ENCODE peak calls at places on chromosomes 11 and 22, in ten cellular contexts. S is NCI-H2081; I is stimulated activated CD4-positive, alpha-beta T cell treated with anti-CD3 and anti-CD28 coated beads, Interleukin-12 subunit alpha, Interleukin-12 subunit beta, amount 100 ng/mL, for 4 hours; F is brain microvascular endothelial cell; W is heart right ventricle; G is fibroblast of lung; N is cardiac muscle cell; P is HTR-8/SVneo; M is T-helper 1 cell; L is endothelial cell. O is an unnamed sample.
A peak's percentile ranks its signal among the peaks of the same experiment; 100 is the strongest.

GRCh38 chr11:111193924-111194490 is 51.5 kb upstream of the POU2AF2 start:
- DNase-seq in S (no peak), I (no peak), F (no peak), W (no peak), G (no peak), N (no peak), P (no peak), M (no peak), L (no peak), O (no peak)

GRCh38 chr22:37155971-37156370 is 6.3 kb upstream of the IL2RB start:
- DNase-seq in S (no peak), I (no peak), F (no peak), W (no peak), G (no peak), N (no peak), P (no peak), M (no peak), L (no peak), O (no peak)

GRCh38 chr22:45612940-45613339 is 58.7 kb upstream of the ATXN10 start:
- DNase-seq in S (no peak), I (no peak), F (peak; percentile 25), W (no peak), G (no peak), N (no peak), P (no peak), M (no peak), L (no peak), O (no peak)

GRCh38 chr11:33257897-33258630 is 883 bp downstream of the HIPK3 start:
- DNase-seq in S (peak; percentile 65), I (peak; percentile 65), F (peak; percentile 69), W (peak; percentile 92), G (peak; percentile 94), N (peak; percentile 85), P (peak; percentile 69), M (peak; percentile 82), L (peak; percentile 79), O (peak; percentile 68)

GRCh38 chr11:1629326-1630185 is at the start of gene KRTAP5-5:
- DNase-seq in S (no peak), I (no peak), F (no peak), W (no peak), G (no peak), N (no peak), P (no peak), M (no peak), L (no peak), O (no peak)

GRCh38 chr11:68753300-68753699 is 2.0 kb upstream of the TESMIN start:
- DNase-seq in S (no peak), I (no peak), F (no peak), W (no peak), G (no peak), N (no peak), P (no peak), M (no peak), L (no peak), O (no peak)

GRCh38 chr22:46071451-46072029 is 78.8 kb upstream of the PPARA start:
- DNase-seq in S (peak; percentile 92), I (peak; percentile 71), F (peak; percentile 80), W (peak; percentile 94), G (peak; percentile 96), N (peak; percentile 66), P (peak; percentile 67), M (peak; percentile 27), L (no peak), O (peak; percentile 58)

GRCh38 chr11:33529461-33529860 is 171.2 kb downstream of the C11orf91 start:
- DNase-seq in S (no peak), I (no peak), F (no peak), W (no peak), G (no peak), N (no peak), P (no peak), M (no peak), L (no peak), O (no peak)

GRCh38 chr11:10709299-10710086 is 15.9 kb upstream of the IRAG1 start:
- DNase-seq in S (no peak), I (no peak), F (no peak), W (no peak), G (no peak), N (no peak), P (no peak), M (no peak), L (no peak), O (no peak)

GRCh38 chr11:38460901-38461300 is 1862.9 kb upstream of the RAG2 start:
- DNase-seq in S (no peak), I (no peak), F (peak; percentile 92), W (no peak), G (peak; percentile 96), N (no peak), P (peak; percentile 45), M (no peak), L (no peak), O (no peak)

GRCh38 chr22:28375761-28376534 is 303.7 kb downstream of the TTC28 start:
- DNase-seq in S (no peak), I (no peak), F (no peak), W (no peak), G (peak; percentile 50), N (no peak), P (no peak), M (no peak), L (no peak), O (no peak)

GRCh38 chr11:117554601-117555333 is 227.1 kb downstream of the CEP164 start:
- DNase-seq in S (no peak), I (no peak), F (no peak), W (no peak), G (no peak), N (no peak), P (no peak), M (no peak), L (no peak), O (no peak)

GRCh38 chr11:67382481-67383136 is 9.2 kb upstream of the RAD9A start:
- DNase-seq in S (peak; percentile 63), I (peak; percentile 76), F (peak; percentile 70), W (peak; percentile 81), G (peak; percentile 75), N (peak; percentile 80), P (peak; percentile 85), M (peak; percentile 75), L (peak; percentile 88), O (peak; percentile 82)

GRCh38 chr11:130828741-130829140 is 87.5 kb downstream of the SNX19 start:
- DNase-seq in S (no peak), I (no peak), F (no peak), W (peak; percentile 37), G (peak; percentile 43), N (no peak), P (no peak), M (no peak), L (no peak), O (no peak)

GRCh38 chr11:2837096-2837601 is 48.4 kb downstream of the CDKN1C start:
- DNase-seq in S (no peak), I (no peak), F (peak; percentile 3), W (peak; percentile 85), G (peak; percentile 58), N (peak; percentile 97), P (peak; percentile 76), M (no peak), L (peak; percentile 46), O (no peak)

GRCh38 chr11:86184728-86185127 is 59.8 kb upstream of the EED start:
- DNase-seq in S (no peak), I (no peak), F (no peak), W (no peak), G (no peak), N (no peak), P (no peak), M (no peak), L (no peak), O (no peak)

GRCh38 chr11:108973402-108974119 is 308.7 kb downstream of the DDX10 start:
- DNase-seq in S (no peak), I (no peak), F (peak; percentile 64), W (no peak), G (peak; percentile 49), N (no peak), P (peak; percentile 70), M (no peak), L (no peak), O (no peak)

GRCh38 chr22:42279425-42280020 is 9.1 kb upstream of the TCF20 start:
- DNase-seq in S (no peak), I (no peak), F (no peak), W (no peak), G (no peak), N (no peak), P (no peak), M (no peak), L (no peak), O (no peak)

GRCh38 chr11:67435727-67436458 is 1.6 kb downstream of the PTPRCAP start:
- DNase-seq in S (no peak), I (no peak), F (no peak), W (no peak), G (no peak), N (no peak), P (no peak), M (no peak), L (no peak), O (no peak)

GRCh38 chr11:10147195-10147594 is 146.8 kb downstream of the SBF2 start:
- DNase-seq in S (no peak), I (no peak), F (no peak), W (no peak), G (no peak), N (no peak), P (no peak), M (no peak), L (no peak), O (no peak)

GRCh38 chr11:72834905-72835304 is 20.7 kb downstream of the ATG16L2 start:
- DNase-seq in S (no peak), I (no peak), F (no peak), W (no peak), G (no peak), N (no peak), P (no peak), M (peak; percentile 38), L (no peak), O (no peak)

GRCh38 chr11:11996321-11997174 is 11.9 kb downstream of the DKK3 start:
- DNase-seq in S (no peak), I (no peak), F (no peak), W (no peak), G (no peak), N (no peak), P (no peak), M (no peak), L (no peak), O (no peak)

GRCh38 chr11:111206472-111206871 is 39.1 kb upstream of the POU2AF2 start:
- DNase-seq in S (no peak), I (no peak), F (peak; percentile 52), W (no peak), G (peak; percentile 67), N (no peak), P (no peak), M (no peak), L (no peak), O (no peak)